ENCODE peak calls at places on chromosomes 6 and 20, in seven cellular contexts. V is GF-D8; Q is HS-5; W is stimulated activated CD4-positive, alpha-beta T cell treated with anti-CD3 and anti-CD28 coated beads, Interleukin-2, amount 100 ng/mL, for 48 hours; X is activated effector memory CD4-positive, alpha-beta T cell treated with anti-CD3 and anti-CD28 coated beads, Interleukin-2, amount 50 U/mL, for 16 hours; T is activated CD8-positive, alpha-beta T cell treated with anti-CD3 and anti-CD28 coated beads, Interleukin-2, amount 10 ng/mL, durations not matched to agents 7 days and 5 days; B is NCI-H460. O is an unnamed sample.

GRCh38 chr6:136113736-136114173 is 136.4 kb downstream of the MTFR2 start:
- DNase-seq in B (no peak), Q (peak; percentile 32), X (no peak), T (no peak), W (no peak), V (peak; percentile 56), O (peak; percentile 95)

GRCh38 chr6:45590225-45590624 is 212.5 kb upstream of the SUPT3H start:
- DNase-seq in X (no peak), Q (peak; percentile 44), W (no peak), V (no peak), T (no peak), B (no peak), O (no peak)

GRCh38 chr6:30819287-30819917 is 64.9 kb upstream of the DDR1 start:
- DNase-seq in X (peak; percentile 83), B (no peak), W (peak; percentile 71), T (no peak), Q (no peak), V (no peak), O (no peak)

GRCh38 chr6:115896538-115897129 is 164.1 kb downstream of the FRK start:
- DNase-seq in B (peak; percentile 29), T (no peak), V (no peak), Q (peak; percentile 38), W (no peak), X (no peak), O (peak; percentile 49)

GRCh38 chr20:32168184-32168910 is 39.2 kb downstream of the PLAGL2 start:
- DNase-seq in Q (no peak), W (no peak), T (no peak), V (no peak), B (no peak), X (peak; percentile 8), O (peak; percentile 77)

GRCh38 chr6:168636147-168636982 is 195.4 kb downstream of the SMOC2 start:
- DNase-seq in Q (no peak), V (no peak), T (no peak), B (no peak), W (no peak), X (no peak), O (no peak)

GRCh38 chr20:62891111-62891510 is 29.5 kb upstream of the TCFL5 start:
- DNase-seq in T (peak; percentile 52), X (peak; percentile 74), B (no peak), Q (no peak), W (no peak), V (no peak), O (no peak)

GRCh38 chr6:53214172-53214571 is 65.5 kb upstream of the GCM1 start:
- DNase-seq in X (no peak), T (no peak), B (no peak), Q (no peak), W (no peak), V (peak; percentile 12), O (no peak)

GRCh38 chr6:39054577-39055142 is 6.1 kb downstream of the GLP1R start:
- DNase-seq in W (no peak), V (no peak), T (no peak), B (no peak), X (peak; percentile 30), Q (no peak), O (no peak)

GRCh38 chr20:12173333-12173732 is 255.6 kb downstream of the BTBD3 start:
- DNase-seq in X (no peak), V (no peak), T (no peak), Q (no peak), W (no peak), B (no peak), O (peak; percentile 26)

GRCh38 chr20:49306903-49307336 is 29.1 kb upstream of the ZNFX1 start:
- DNase-seq in B (no peak), Q (no peak), X (no peak), W (no peak), V (no peak), T (no peak), O (no peak)

GRCh38 chr6:126821706-126822105 is 296.8 kb upstream of the RSPO3 start:
- DNase-seq in T (no peak), B (no peak), W (no peak), Q (no peak), V (no peak), X (no peak), O (no peak)

O was measured in cardiac muscle cell.